ENCODE peak calls at places on chromosomes 4 and X, in five cellular contexts. One of them, this sample, is unnamed.

GRCh38 chr4:89660444-89660843 is 176.5 kb downstream of the SNCA start:
- DNase-seq in left ventricle myocardium inferior: no peak
- DNase-seq in stimulated activated CD4-positive, alpha-beta T cell treated with anti-CD3 and anti-CD28 coated beads, TNF-alpha, amount 100 ng/mL, for 48 hours: no peak
- DNase-seq in AG04449: no peak
- DNase-seq in G401: no peak
- DNase-seq in this sample: no peak

GRCh38 chr4:109548655-109549054 is 11.4 kb upstream of the MCUB start:
- DNase-seq in left ventricle myocardium inferior: no peak
- DNase-seq in stimulated activated CD4-positive, alpha-beta T cell treated with anti-CD3 and anti-CD28 coated beads, TNF-alpha, amount 100 ng/mL, for 48 hours: peak; percentile 14
- DNase-seq in AG04449: peak; percentile 70
- DNase-seq in G401: no peak
- DNase-seq in this sample: peak; percentile 24

GRCh38 chr4:8224596-8225289 is 25.7 kb downstream of the SH3TC1 start:
- DNase-seq in left ventricle myocardium inferior: no peak
- DNase-seq in stimulated activated CD4-positive, alpha-beta T cell treated with anti-CD3 and anti-CD28 coated beads, TNF-alpha, amount 100 ng/mL, for 48 hours: no peak
- DNase-seq in AG04449: no peak
- DNase-seq in G401: no peak
- DNase-seq in this sample: no peak

GRCh38 chrX:8815460-8816065 is 14.4 kb upstream of the FAM9A start:
- DNase-seq in left ventricle myocardium inferior: no peak
- DNase-seq in stimulated activated CD4-positive, alpha-beta T cell treated with anti-CD3 and anti-CD28 coated beads, TNF-alpha, amount 100 ng/mL, for 48 hours: no peak
- DNase-seq in AG04449: no peak
- DNase-seq in G401: peak; percentile 41
- DNase-seq in this sample: peak; percentile 47

GRCh38 chr4:140943887-140944515 is 187.8 kb upstream of the TBC1D9 start:
- DNase-seq in left ventricle myocardium inferior: no peak
- DNase-seq in stimulated activated CD4-positive, alpha-beta T cell treated with anti-CD3 and anti-CD28 coated beads, TNF-alpha, amount 100 ng/mL, for 48 hours: no peak
- DNase-seq in AG04449: peak; percentile 63
- DNase-seq in G401: no peak
- DNase-seq in this sample: no peak

GRCh38 chr4:87073570-87074470 is 139.0 kb downstream of the AFF1 start:
- DNase-seq in left ventricle myocardium inferior: peak; percentile 47
- DNase-seq in stimulated activated CD4-positive, alpha-beta T cell treated with anti-CD3 and anti-CD28 coated beads, TNF-alpha, amount 100 ng/mL, for 48 hours: peak; percentile 59
- DNase-seq in AG04449: no peak
- DNase-seq in G401: no peak
- DNase-seq in this sample: peak; percentile 83

GRCh38 chrX:53441531-53442321 is 7.6 kb upstream of the HSD17B10 start:
- DNase-seq in left ventricle myocardium inferior: peak; percentile 83
- DNase-seq in stimulated activated CD4-positive, alpha-beta T cell treated with anti-CD3 and anti-CD28 coated beads, TNF-alpha, amount 100 ng/mL, for 48 hours: peak; percentile 62
- DNase-seq in AG04449: no peak
- DNase-seq in G401: peak; percentile 86
- DNase-seq in this sample: peak; percentile 72

GRCh38 chr4:41930139-41930831 is 4.9 kb upstream of the TMEM33 start:
- DNase-seq in left ventricle myocardium inferior: no peak
- DNase-seq in stimulated activated CD4-positive, alpha-beta T cell treated with anti-CD3 and anti-CD28 coated beads, TNF-alpha, amount 100 ng/mL, for 48 hours: no peak
- DNase-seq in AG04449: no peak
- DNase-seq in G401: no peak
- DNase-seq in this sample: peak; percentile 9

GRCh38 chr4:14345356-14345775 is 656.9 kb upstream of the CPEB2 start:
- DNase-seq in left ventricle myocardium inferior: no peak
- DNase-seq in stimulated activated CD4-positive, alpha-beta T cell treated with anti-CD3 and anti-CD28 coated beads, TNF-alpha, amount 100 ng/mL, for 48 hours: no peak
- DNase-seq in AG04449: no peak
- DNase-seq in G401: no peak
- DNase-seq in this sample: peak; percentile 40

GRCh38 chr4:69716654-69717053 is 43.8 kb downstream of the SULT1B1 start:
- DNase-seq in left ventricle myocardium inferior: no peak
- DNase-seq in stimulated activated CD4-positive, alpha-beta T cell treated with anti-CD3 and anti-CD28 coated beads, TNF-alpha, amount 100 ng/mL, for 48 hours: no peak
- DNase-seq in AG04449: no peak
- DNase-seq in G401: no peak
- DNase-seq in this sample: no peak

GRCh38 chr4:112817933-112818921 is 181.3 kb downstream of the LARP7 start:
- DNase-seq in left ventricle myocardium inferior: peak; percentile 34
- DNase-seq in stimulated activated CD4-positive, alpha-beta T cell treated with anti-CD3 and anti-CD28 coated beads, TNF-alpha, amount 100 ng/mL, for 48 hours: peak; percentile 53
- DNase-seq in AG04449: peak; percentile 64
- DNase-seq in G401: peak; percentile 71
- DNase-seq in this sample: peak; percentile 96

GRCh38 chr4:108834787-108835384 is 72.0 kb upstream of the ETNPPL start:
- DNase-seq in left ventricle myocardium inferior: no peak
- DNase-seq in stimulated activated CD4-positive, alpha-beta T cell treated with anti-CD3 and anti-CD28 coated beads, TNF-alpha, amount 100 ng/mL, for 48 hours: no peak
- DNase-seq in AG04449: no peak
- DNase-seq in G401: peak; percentile 23
- DNase-seq in this sample: peak; percentile 50

GRCh38 chrX:68658530-68658929 is 11.1 kb downstream of the STARD8 start:
- DNase-seq in left ventricle myocardium inferior: peak; percentile 53
- DNase-seq in stimulated activated CD4-positive, alpha-beta T cell treated with anti-CD3 and anti-CD28 coated beads, TNF-alpha, amount 100 ng/mL, for 48 hours: no peak
- DNase-seq in AG04449: no peak
- DNase-seq in G401: no peak
- DNase-seq in this sample: no peak

GRCh38 chr4:73573794-73574528 is 46.3 kb downstream of the RASSF6 start:
- DNase-seq in left ventricle myocardium inferior: no peak
- DNase-seq in stimulated activated CD4-positive, alpha-beta T cell treated with anti-CD3 and anti-CD28 coated beads, TNF-alpha, amount 100 ng/mL, for 48 hours: no peak
- DNase-seq in AG04449: peak; percentile 10
- DNase-seq in G401: peak; percentile 32
- DNase-seq in this sample: peak; percentile 78

GRCh38 chrX:15399901-15400500 is 15.8 kb upstream of the VEGFD start:
- DNase-seq in left ventricle myocardium inferior: no peak
- DNase-seq in stimulated activated CD4-positive, alpha-beta T cell treated with anti-CD3 and anti-CD28 coated beads, TNF-alpha, amount 100 ng/mL, for 48 hours: no peak
- DNase-seq in AG04449: no peak
- DNase-seq in G401: no peak
- DNase-seq in this sample: no peak

GRCh38 chrX:625137-625691 is 5.4 kb upstream of the SHOX start:
- DNase-seq in left ventricle myocardium inferior: no peak
- DNase-seq in stimulated activated CD4-positive, alpha-beta T cell treated with anti-CD3 and anti-CD28 coated beads, TNF-alpha, amount 100 ng/mL, for 48 hours: no peak
- DNase-seq in AG04449: no peak
- DNase-seq in G401: no peak
- DNase-seq in this sample: no peak

GRCh38 chrX:13287816-13288215 is 32.0 kb downstream of the ATXN3L start:
- DNase-seq in left ventricle myocardium inferior: no peak
- DNase-seq in stimulated activated CD4-positive, alpha-beta T cell treated with anti-CD3 and anti-CD28 coated beads, TNF-alpha, amount 100 ng/mL, for 48 hours: no peak
- DNase-seq in AG04449: no peak
- DNase-seq in G401: peak; percentile 26
- DNase-seq in this sample: no peak

GRCh38 chr4:114383721-114384120 is 214.9 kb upstream of the UGT8 start:
- DNase-seq in left ventricle myocardium inferior: no peak
- DNase-seq in stimulated activated CD4-positive, alpha-beta T cell treated with anti-CD3 and anti-CD28 coated beads, TNF-alpha, amount 100 ng/mL, for 48 hours: no peak
- DNase-seq in AG04449: peak; percentile 72
- DNase-seq in G401: peak; percentile 21
- DNase-seq in this sample: peak; percentile 32

GRCh38 chr4:151658959-151659593 is 101.7 kb downstream of the GATB start:
- DNase-seq in left ventricle myocardium inferior: no peak
- DNase-seq in stimulated activated CD4-positive, alpha-beta T cell treated with anti-CD3 and anti-CD28 coated beads, TNF-alpha, amount 100 ng/mL, for 48 hours: no peak
- DNase-seq in AG04449: no peak
- DNase-seq in G401: no peak
- DNase-seq in this sample: no peak

GRCh38 chrX:120536056-120536455 is 24.7 kb downstream of the CUL4B start:
- DNase-seq in left ventricle myocardium inferior: no peak
- DNase-seq in stimulated activated CD4-positive, alpha-beta T cell treated with anti-CD3 and anti-CD28 coated beads, TNF-alpha, amount 100 ng/mL, for 48 hours: no peak
- DNase-seq in AG04449: no peak
- DNase-seq in G401: no peak
- DNase-seq in this sample: peak; percentile 4

GRCh38 chr4:121951570-121952110 is at the start of gene TRPC3:
- DNase-seq in left ventricle myocardium inferior: peak; percentile 23
- DNase-seq in stimulated activated CD4-positive, alpha-beta T cell treated with anti-CD3 and anti-CD28 coated beads, TNF-alpha, amount 100 ng/mL, for 48 hours: no peak
- DNase-seq in AG04449: no peak
- DNase-seq in G401: no peak
- DNase-seq in this sample: peak; percentile 3